ENCODE peak calls at places on chromosomes 13 and 19, in four cellular contexts. V is GM10248, X is astrocyte of the hippocampus, W is frontal cortex. K is an unnamed sample.

GRCh38 chr13:75596657-75597182 is 39.4 kb upstream of the LMO7 start:
- DNase-seq in V (no peak), X (no peak), W (no peak), K (no peak)

GRCh38 chr19:2043864-2044708 is 7.0 kb downstream of the MKNK2 start:
- DNase-seq in V (no peak), X (no peak), W (no peak), K (no peak)

GRCh38 chr13:27635256-27635655 is 13.6 kb downstream of the POLR1D start:
- DNase-seq in V (no peak), X (no peak), W (no peak), K (no peak)

GRCh38 chr13:97295279-97296182 is 73.4 kb downstream of the MBNL2 start:
- DNase-seq in V (no peak), X (peak), W (no peak), K (no peak)

GRCh38 chr13:28449826-28450773 is 44.8 kb downstream of the FLT1 start:
- DNase-seq in V (no peak), X (no peak), W (no peak), K (no peak)

GRCh38 chr13:77697208-77698103 is at the start of gene SLAIN1:
- DNase-seq in V (peak), X (peak), W (peak), K (peak)

GRCh38 chr19:752652-753517 is 2.0 kb downstream of the MISP start:
- DNase-seq in V (no peak), X (peak), W (peak), K (no peak)

GRCh38 chr19:686589-687297 is 8.5 kb downstream of the PRSS57 start:
- DNase-seq in V (no peak), X (no peak), W (no peak), K (no peak)

GRCh38 chr19:10086904-10087256 is 763 bp downstream of the SHFL start:
- DNase-seq in V (no peak), X (peak), W (no peak), K (no peak)

GRCh38 chr19:51821921-51822716 is 27.2 kb downstream of the FPR3 start:
- DNase-seq in V (no peak), X (peak), W (no peak), K (no peak)

GRCh38 chr19:9967326-9967725 is 31.0 kb upstream of the OLFM2 start:
- DNase-seq in V (no peak), X (peak), W (no peak), K (no peak)

GRCh38 chr13:103263448-103263847 is 197.2 kb upstream of the SLC10A2 start:
- DNase-seq in V (no peak), X (no peak), W (no peak), K (no peak)

GRCh38 chr13:44303681-44304432 is 69.8 kb upstream of the SERP2 start:
- DNase-seq in V (no peak), X (peak), W (no peak), K (no peak)

GRCh38 chr19:42555801-42556200 is 27.5 kb upstream of the CEACAM1 start:
- DNase-seq in V (no peak), X (no peak), W (no peak), K (no peak)

GRCh38 chr13:50438351-50438750 is 405.1 kb downstream of the DLEU7 start:
- DNase-seq in V (no peak), X (no peak), W (no peak), K (no peak)

GRCh38 chr19:3821857-3822364 is 35.7 kb upstream of the MATK start:
- DNase-seq in V (peak), X (peak), W (peak), K (no peak)

GRCh38 chr19:13149628-13150186 is 468 bp downstream of the STX10 start:
- DNase-seq in V (no peak), X (peak), W (no peak), K (peak)

GRCh38 chr13:85265296-85265695 is 533.9 kb downstream of the SLITRK6 start:
- DNase-seq in V (no peak), X (no peak), W (no peak), K (no peak)

GRCh38 chr13:100484708-100485107 is 103.9 kb downstream of the GGACT start:
- DNase-seq in V (no peak), X (no peak), W (no peak), K (no peak)

GRCh38 chr19:3725640-3726310 is 17.6 kb downstream of the TJP3 start:
- DNase-seq in V (no peak), X (peak), W (no peak), K (no peak)

GRCh38 chr19:47097396-47098217 is 16.0 kb downstream of the ZC3H4 start:
- DNase-seq in V (no peak), X (peak), W (no peak), K (peak)

GRCh38 chr13:61664821-61665705 is 249.4 kb upstream of the PCDH20 start:
- DNase-seq in V (no peak), X (peak), W (no peak), K (no peak)

GRCh38 chr19:28541029-28541428 is 671.9 kb downstream of the UQCRFS1 start:
- DNase-seq in V (no peak), X (no peak), W (no peak), K (no peak)

GRCh38 chr19:31538879-31539278 is 189.6 kb upstream of the TSHZ3 start:
- DNase-seq in V (no peak), X (no peak), W (no peak), K (no peak)

GRCh38 chr19:2014081-2014693 is 1.3 kb downstream of the BTBD2 start:
- DNase-seq in V (no peak), X (no peak), W (no peak), K (no peak)

GRCh38 chr13:89846890-89847585 is 1500.4 kb upstream of the MIR17HG start:
- DNase-seq in V (no peak), X (no peak), W (no peak), K (no peak)

GRCh38 chr13:47723898-47724297 is 277.2 kb downstream of the SUCLA2 start:
- DNase-seq in V (no peak), X (no peak), W (no peak), K (no peak)

GRCh38 chr13:63345835-63346234 is 1930.2 kb upstream of the PCDH20 start:
- DNase-seq in V (no peak), X (no peak), W (no peak), K (no peak)

GRCh38 chr19:1673645-1674292 is 21.4 kb upstream of the TCF3 start:
- DNase-seq in V (no peak), X (no peak), W (no peak), K (no peak)

GRCh38 chr13:34502011-34502410 is 440.1 kb upstream of the NBEA start:
- DNase-seq in V (no peak), X (no peak), W (no peak), K (no peak)

GRCh38 chr19:3250675-3251074 is 26.2 kb downstream of the CELF5 start:
- DNase-seq in V (peak), X (no peak), W (no peak), K (no peak)